ENCODE peak calls at places on chromosomes 1 and 21, in seven cellular contexts. One of them, this sample, is unnamed.

GRCh38 chr1:44946720-44947059 is 39.7 kb downstream of the EIF2B3 start:
- DNase-seq in osteocyte: no peak
- DNase-seq in SJSA1: no peak
- DNase-seq in NAMALWA: no peak
- DNase-seq in astrocyte of the hippocampus: no peak
- DNase-seq in PC-3: no peak
- DNase-seq in Caki2: no peak
- DNase-seq in this sample: no peak

GRCh38 chr1:14439015-14439414 is 159.5 kb upstream of the KAZN start:
- DNase-seq in osteocyte: no peak
- DNase-seq in SJSA1: no peak
- DNase-seq in NAMALWA: no peak
- DNase-seq in astrocyte of the hippocampus: no peak
- DNase-seq in PC-3: no peak
- DNase-seq in Caki2: no peak
- DNase-seq in this sample: no peak

GRCh38 chr1:110630770-110631663 is 24.9 kb upstream of the KCNA2 start:
- DNase-seq in osteocyte: peak
- DNase-seq in SJSA1: peak
- DNase-seq in NAMALWA: peak
- DNase-seq in astrocyte of the hippocampus: peak
- DNase-seq in PC-3: peak
- DNase-seq in Caki2: peak
- DNase-seq in this sample: no peak

GRCh38 chr21:37413553-37414291 is 47.1 kb downstream of the DYRK1A start:
- DNase-seq in osteocyte: no peak
- DNase-seq in SJSA1: no peak
- DNase-seq in NAMALWA: peak
- DNase-seq in astrocyte of the hippocampus: no peak
- DNase-seq in PC-3: no peak
- DNase-seq in Caki2: no peak
- DNase-seq in this sample: no peak

GRCh38 chr1:151165281-151165737 is 393 bp downstream of the LYSMD1 start:
- DNase-seq in osteocyte: no peak
- DNase-seq in SJSA1: no peak
- DNase-seq in NAMALWA: no peak
- DNase-seq in astrocyte of the hippocampus: peak
- DNase-seq in PC-3: peak
- DNase-seq in Caki2: no peak
- DNase-seq in this sample: no peak

GRCh38 chr1:47181095-47181954 is 8.5 kb downstream of the PDZK1IP1 start:
- DNase-seq in osteocyte: peak
- DNase-seq in SJSA1: peak
- DNase-seq in NAMALWA: no peak
- DNase-seq in astrocyte of the hippocampus: no peak
- DNase-seq in PC-3: no peak
- DNase-seq in Caki2: no peak
- DNase-seq in this sample: no peak

GRCh38 chr1:27044613-27045091 is 32.0 kb upstream of the TENT5B start:
- DNase-seq in osteocyte: peak
- DNase-seq in SJSA1: peak
- DNase-seq in NAMALWA: peak
- DNase-seq in astrocyte of the hippocampus: peak
- DNase-seq in PC-3: peak
- DNase-seq in Caki2: peak
- DNase-seq in this sample: peak

GRCh38 chr1:115041654-115042053 is 12.0 kb downstream of the TSHB start:
- DNase-seq in osteocyte: no peak
- DNase-seq in SJSA1: no peak
- DNase-seq in NAMALWA: no peak
- DNase-seq in astrocyte of the hippocampus: no peak
- DNase-seq in PC-3: peak
- DNase-seq in Caki2: peak
- DNase-seq in this sample: no peak

GRCh38 chr1:41710980-41711379 is 207.7 kb downstream of the HIVEP3 start:
- DNase-seq in osteocyte: no peak
- DNase-seq in SJSA1: no peak
- DNase-seq in NAMALWA: no peak
- DNase-seq in astrocyte of the hippocampus: no peak
- DNase-seq in PC-3: no peak
- DNase-seq in Caki2: no peak
- DNase-seq in this sample: no peak

GRCh38 chr1:106954830-106955229 is 101.6 kb upstream of the PRMT6 start:
- DNase-seq in osteocyte: no peak
- DNase-seq in SJSA1: no peak
- DNase-seq in NAMALWA: no peak
- DNase-seq in astrocyte of the hippocampus: no peak
- DNase-seq in PC-3: no peak
- DNase-seq in Caki2: no peak
- DNase-seq in this sample: no peak

GRCh38 chr1:151839457-151840409 is at the start of gene C2CD4D:
- DNase-seq in osteocyte: no peak
- DNase-seq in SJSA1: peak
- DNase-seq in NAMALWA: no peak
- DNase-seq in astrocyte of the hippocampus: peak
- DNase-seq in PC-3: peak
- DNase-seq in Caki2: peak
- DNase-seq in this sample: no peak

GRCh38 chr1:83996621-83997020 is 2.3 kb downstream of the TTLL7 start:
- DNase-seq in osteocyte: no peak
- DNase-seq in SJSA1: no peak
- DNase-seq in NAMALWA: no peak
- DNase-seq in astrocyte of the hippocampus: peak
- DNase-seq in PC-3: no peak
- DNase-seq in Caki2: peak
- DNase-seq in this sample: no peak

GRCh38 chr21:16194851-16195251 is 465.1 kb downstream of the USP25 start:
- DNase-seq in osteocyte: no peak
- DNase-seq in SJSA1: no peak
- DNase-seq in NAMALWA: no peak
- DNase-seq in astrocyte of the hippocampus: peak
- DNase-seq in PC-3: no peak
- DNase-seq in Caki2: no peak
- DNase-seq in this sample: no peak

GRCh38 chr1:100785399-100786082 is 66.0 kb downstream of the VCAM1 start:
- DNase-seq in osteocyte: no peak
- DNase-seq in SJSA1: peak
- DNase-seq in NAMALWA: no peak
- DNase-seq in astrocyte of the hippocampus: peak
- DNase-seq in PC-3: peak
- DNase-seq in Caki2: no peak
- DNase-seq in this sample: no peak

GRCh38 chr1:46418976-46419375 is 24.9 kb downstream of the FAAH start:
- DNase-seq in osteocyte: no peak
- DNase-seq in SJSA1: no peak
- DNase-seq in NAMALWA: no peak
- DNase-seq in astrocyte of the hippocampus: no peak
- DNase-seq in PC-3: no peak
- DNase-seq in Caki2: no peak
- DNase-seq in this sample: no peak

GRCh38 chr1:203768158-203768725 is 3.3 kb downstream of the LAX1 start:
- DNase-seq in osteocyte: no peak
- DNase-seq in SJSA1: no peak
- DNase-seq in NAMALWA: no peak
- DNase-seq in astrocyte of the hippocampus: no peak
- DNase-seq in PC-3: no peak
- DNase-seq in Caki2: no peak
- DNase-seq in this sample: no peak

GRCh38 chr1:239125888-239126287 is 260.5 kb upstream of the CHRM3 start:
- DNase-seq in osteocyte: no peak
- DNase-seq in SJSA1: no peak
- DNase-seq in NAMALWA: no peak
- DNase-seq in astrocyte of the hippocampus: peak
- DNase-seq in PC-3: no peak
- DNase-seq in Caki2: no peak
- DNase-seq in this sample: no peak

GRCh38 chr1:226912587-226913176 is 27.4 kb upstream of the COQ8A start:
- DNase-seq in osteocyte: no peak
- DNase-seq in SJSA1: no peak
- DNase-seq in NAMALWA: no peak
- DNase-seq in astrocyte of the hippocampus: peak
- DNase-seq in PC-3: peak
- DNase-seq in Caki2: no peak
- DNase-seq in this sample: no peak

GRCh38 chr1:93659805-93660479 is 21.7 kb downstream of the BCAR3 start:
- DNase-seq in osteocyte: no peak
- DNase-seq in SJSA1: no peak
- DNase-seq in NAMALWA: no peak
- DNase-seq in astrocyte of the hippocampus: peak
- DNase-seq in PC-3: no peak
- DNase-seq in Caki2: no peak
- DNase-seq in this sample: no peak

GRCh38 chr1:114320586-114320985 is 166.9 kb upstream of the SYT6 start:
- DNase-seq in osteocyte: no peak
- DNase-seq in SJSA1: no peak
- DNase-seq in NAMALWA: no peak
- DNase-seq in astrocyte of the hippocampus: peak
- DNase-seq in PC-3: peak
- DNase-seq in Caki2: no peak
- DNase-seq in this sample: no peak

GRCh38 chr1:108828074-108828961 is 28.6 kb downstream of the AKNAD1 start:
- DNase-seq in osteocyte: peak
- DNase-seq in SJSA1: peak
- DNase-seq in NAMALWA: peak
- DNase-seq in astrocyte of the hippocampus: peak
- DNase-seq in PC-3: peak
- DNase-seq in Caki2: peak
- DNase-seq in this sample: no peak

GRCh38 chr1:226779536-226779935 is 40.5 kb upstream of the ITPKB start:
- DNase-seq in osteocyte: no peak
- DNase-seq in SJSA1: no peak
- DNase-seq in NAMALWA: no peak
- DNase-seq in astrocyte of the hippocampus: no peak
- DNase-seq in PC-3: peak
- DNase-seq in Caki2: no peak
- DNase-seq in this sample: no peak

GRCh38 chr1:46675549-46676314 is 4.1 kb downstream of the TEX38 start:
- DNase-seq in osteocyte: no peak
- DNase-seq in SJSA1: no peak
- DNase-seq in NAMALWA: no peak
- DNase-seq in astrocyte of the hippocampus: no peak
- DNase-seq in PC-3: no peak
- DNase-seq in Caki2: no peak
- DNase-seq in this sample: no peak

GRCh38 chr1:94806451-94806861 is 13.7 kb upstream of the SLC44A3 start:
- DNase-seq in osteocyte: no peak
- DNase-seq in SJSA1: no peak
- DNase-seq in NAMALWA: no peak
- DNase-seq in astrocyte of the hippocampus: no peak
- DNase-seq in PC-3: no peak
- DNase-seq in Caki2: no peak
- DNase-seq in this sample: no peak

GRCh38 chr1:51311826-51312225 is 18.5 kb downstream of the TTC39A start:
- DNase-seq in osteocyte: no peak
- DNase-seq in SJSA1: no peak
- DNase-seq in NAMALWA: no peak
- DNase-seq in astrocyte of the hippocampus: no peak
- DNase-seq in PC-3: no peak
- DNase-seq in Caki2: no peak
- DNase-seq in this sample: no peak

GRCh38 chr1:86063721-86064120 is 92.9 kb downstream of the COL24A1 start:
- DNase-seq in osteocyte: no peak
- DNase-seq in SJSA1: no peak
- DNase-seq in NAMALWA: no peak
- DNase-seq in astrocyte of the hippocampus: no peak
- DNase-seq in PC-3: no peak
- DNase-seq in Caki2: no peak
- DNase-seq in this sample: no peak

GRCh38 chr21:41316641-41317392 is at the start of gene FAM3B:
- DNase-seq in osteocyte: no peak
- DNase-seq in SJSA1: no peak
- DNase-seq in NAMALWA: no peak
- DNase-seq in astrocyte of the hippocampus: peak
- DNase-seq in PC-3: no peak
- DNase-seq in Caki2: no peak
- DNase-seq in this sample: no peak

GRCh38 chr1:223045164-223045957 is 97.7 kb downstream of the TLR5 start:
- DNase-seq in osteocyte: no peak
- DNase-seq in SJSA1: no peak
- DNase-seq in NAMALWA: no peak
- DNase-seq in astrocyte of the hippocampus: no peak
- DNase-seq in PC-3: no peak
- DNase-seq in Caki2: no peak
- DNase-seq in this sample: no peak

GRCh38 chr1:239956230-239956629 is 135.5 kb upstream of the FMN2 start:
- DNase-seq in osteocyte: no peak
- DNase-seq in SJSA1: no peak
- DNase-seq in NAMALWA: no peak
- DNase-seq in astrocyte of the hippocampus: no peak
- DNase-seq in PC-3: no peak
- DNase-seq in Caki2: no peak
- DNase-seq in this sample: no peak

GRCh38 chr1:233328661-233329498 is 1.4 kb downstream of the MAP3K21 start:
- DNase-seq in osteocyte: no peak
- DNase-seq in SJSA1: no peak
- DNase-seq in NAMALWA: no peak
- DNase-seq in astrocyte of the hippocampus: peak
- DNase-seq in PC-3: peak
- DNase-seq in Caki2: peak
- DNase-seq in this sample: no peak

GRCh38 chr1:48105167-48105566 is 108.0 kb upstream of the TRABD2B start:
- DNase-seq in osteocyte: no peak
- DNase-seq in SJSA1: no peak
- DNase-seq in NAMALWA: no peak
- DNase-seq in astrocyte of the hippocampus: no peak
- DNase-seq in PC-3: no peak
- DNase-seq in Caki2: peak
- DNase-seq in this sample: no peak

GRCh38 chr1:113931456-113931855 is 2.3 kb downstream of the HIPK1 start:
- DNase-seq in osteocyte: no peak
- DNase-seq in SJSA1: no peak
- DNase-seq in NAMALWA: peak
- DNase-seq in astrocyte of the hippocampus: peak
- DNase-seq in PC-3: peak
- DNase-seq in Caki2: peak
- DNase-seq in this sample: no peak

GRCh38 chr1:175075572-175076568 is 8.2 kb downstream of the TNN start:
- DNase-seq in osteocyte: no peak
- DNase-seq in SJSA1: peak
- DNase-seq in NAMALWA: peak
- DNase-seq in astrocyte of the hippocampus: peak
- DNase-seq in PC-3: peak
- DNase-seq in Caki2: no peak
- DNase-seq in this sample: no peak

GRCh38 chr1:200733907-200734306 is 4.8 kb upstream of the CAMSAP2 start:
- DNase-seq in osteocyte: no peak
- DNase-seq in SJSA1: no peak
- DNase-seq in NAMALWA: no peak
- DNase-seq in astrocyte of the hippocampus: peak
- DNase-seq in PC-3: peak
- DNase-seq in Caki2: no peak
- DNase-seq in this sample: no peak

GRCh38 chr1:111462368-111463028 is 11.3 kb upstream of the C1orf162 start:
- DNase-seq in osteocyte: no peak
- DNase-seq in SJSA1: no peak
- DNase-seq in NAMALWA: no peak
- DNase-seq in astrocyte of the hippocampus: no peak
- DNase-seq in PC-3: no peak
- DNase-seq in Caki2: no peak
- DNase-seq in this sample: no peak

GRCh38 chr1:194024659-194025058 is 838.2 kb upstream of the B3GALT2 start:
- DNase-seq in osteocyte: no peak
- DNase-seq in SJSA1: no peak
- DNase-seq in NAMALWA: no peak
- DNase-seq in astrocyte of the hippocampus: peak
- DNase-seq in PC-3: peak
- DNase-seq in Caki2: peak
- DNase-seq in this sample: no peak